ENCODE peak calls at places on chromosomes 11 and 22, in eight cellular contexts. One of them, this sample, is unnamed.

GRCh38 chr11:123448798-123449197 is 18.7 kb downstream of the GRAMD1B start:
- DNase-seq in tibial nerve: no peak
- DNase-seq in CD4-positive, alpha-beta T cell: no peak
- DNase-seq in A549: no peak
- DNase-seq in AG09309: no peak
- DNase-seq in activated CD8-positive, alpha-beta T cell treated with anti-CD3 and anti-CD28 coated beads for 36 hours: no peak
- DNase-seq in fibroblast of the aortic adventitia: no peak
- DNase-seq in RWPE1: no peak
- DNase-seq in this sample: no peak

GRCh38 chr11:47723041-47723440 is 7.9 kb upstream of the AGBL2 start:
- DNase-seq in AG09309: no peak
- DNase-seq in fibroblast of the aortic adventitia: no peak
- DNase-seq in tibial nerve: no peak
- DNase-seq in CD4-positive, alpha-beta T cell: no peak
- DNase-seq in RWPE1: no peak
- DNase-seq in A549: no peak
- DNase-seq in activated CD8-positive, alpha-beta T cell treated with anti-CD3 and anti-CD28 coated beads for 36 hours: no peak
- DNase-seq in this sample: no peak

GRCh38 chr11:102577723-102578122 is 47.2 kb upstream of the MMP7 start:
- DNase-seq in RWPE1: no peak
- DNase-seq in CD4-positive, alpha-beta T cell: no peak
- DNase-seq in AG09309: no peak
- DNase-seq in activated CD8-positive, alpha-beta T cell treated with anti-CD3 and anti-CD28 coated beads for 36 hours: no peak
- DNase-seq in tibial nerve: no peak
- DNase-seq in fibroblast of the aortic adventitia: no peak
- DNase-seq in A549: no peak
- DNase-seq in this sample: no peak

GRCh38 chr11:65295571-65296338 is 18.9 kb upstream of the CDC42EP2 start:
- DNase-seq in fibroblast of the aortic adventitia: no peak
- DNase-seq in A549: no peak
- DNase-seq in tibial nerve: no peak
- DNase-seq in AG09309: no peak
- DNase-seq in CD4-positive, alpha-beta T cell: no peak
- DNase-seq in activated CD8-positive, alpha-beta T cell treated with anti-CD3 and anti-CD28 coated beads for 36 hours: no peak
- DNase-seq in RWPE1: no peak
- DNase-seq in this sample: no peak

GRCh38 chr11:280762-281485 is 2.7 kb downstream of the NLRP6 start:
- DNase-seq in CD4-positive, alpha-beta T cell: no peak
- DNase-seq in tibial nerve: no peak
- DNase-seq in activated CD8-positive, alpha-beta T cell treated with anti-CD3 and anti-CD28 coated beads for 36 hours: peak
- DNase-seq in A549: no peak
- DNase-seq in RWPE1: no peak
- DNase-seq in fibroblast of the aortic adventitia: no peak
- DNase-seq in AG09309: no peak
- DNase-seq in this sample: no peak

GRCh38 chr11:34124885-34125668 is 19.6 kb downstream of the NAT10 start:
- DNase-seq in CD4-positive, alpha-beta T cell: no peak
- DNase-seq in fibroblast of the aortic adventitia: no peak
- DNase-seq in tibial nerve: no peak
- DNase-seq in RWPE1: no peak
- DNase-seq in activated CD8-positive, alpha-beta T cell treated with anti-CD3 and anti-CD28 coated beads for 36 hours: no peak
- DNase-seq in A549: no peak
- DNase-seq in AG09309: no peak
- DNase-seq in this sample: no peak

GRCh38 chr11:99199336-99199735 is 178.6 kb downstream of the CNTN5 start:
- DNase-seq in tibial nerve: no peak
- DNase-seq in A549: no peak
- DNase-seq in CD4-positive, alpha-beta T cell: no peak
- DNase-seq in fibroblast of the aortic adventitia: no peak
- DNase-seq in activated CD8-positive, alpha-beta T cell treated with anti-CD3 and anti-CD28 coated beads for 36 hours: no peak
- DNase-seq in AG09309: no peak
- DNase-seq in RWPE1: no peak
- DNase-seq in this sample: no peak

GRCh38 chr22:23088199-23088604 is 17.9 kb downstream of the GNAZ start:
- DNase-seq in fibroblast of the aortic adventitia: no peak
- DNase-seq in activated CD8-positive, alpha-beta T cell treated with anti-CD3 and anti-CD28 coated beads for 36 hours: peak
- DNase-seq in RWPE1: no peak
- DNase-seq in tibial nerve: no peak
- DNase-seq in AG09309: no peak
- DNase-seq in CD4-positive, alpha-beta T cell: no peak
- DNase-seq in A549: no peak
- DNase-seq in this sample: no peak

GRCh38 chr11:76776472-76776871 is 6.7 kb upstream of the TSKU start:
- DNase-seq in A549: no peak
- DNase-seq in AG09309: no peak
- DNase-seq in tibial nerve: no peak
- DNase-seq in CD4-positive, alpha-beta T cell: no peak
- DNase-seq in RWPE1: no peak
- DNase-seq in activated CD8-positive, alpha-beta T cell treated with anti-CD3 and anti-CD28 coated beads for 36 hours: no peak
- DNase-seq in fibroblast of the aortic adventitia: no peak
- DNase-seq in this sample: no peak

GRCh38 chr11:68750988-68751325 is 363 bp downstream of the TESMIN start:
- DNase-seq in activated CD8-positive, alpha-beta T cell treated with anti-CD3 and anti-CD28 coated beads for 36 hours: no peak
- DNase-seq in RWPE1: no peak
- DNase-seq in A549: no peak
- DNase-seq in tibial nerve: no peak
- DNase-seq in AG09309: no peak
- DNase-seq in CD4-positive, alpha-beta T cell: no peak
- DNase-seq in fibroblast of the aortic adventitia: no peak
- DNase-seq in this sample: no peak

GRCh38 chr22:44192098-44192810 is 11.5 kb downstream of the PARVG start:
- DNase-seq in tibial nerve: no peak
- DNase-seq in CD4-positive, alpha-beta T cell: peak
- DNase-seq in activated CD8-positive, alpha-beta T cell treated with anti-CD3 and anti-CD28 coated beads for 36 hours: peak
- DNase-seq in RWPE1: peak
- DNase-seq in fibroblast of the aortic adventitia: no peak
- DNase-seq in AG09309: no peak
- DNase-seq in A549: no peak
- DNase-seq in this sample: no peak

GRCh38 chr11:1226981-1227550 is 4.2 kb downstream of the MUC5B start:
- DNase-seq in fibroblast of the aortic adventitia: no peak
- DNase-seq in AG09309: no peak
- DNase-seq in CD4-positive, alpha-beta T cell: no peak
- DNase-seq in RWPE1: no peak
- DNase-seq in activated CD8-positive, alpha-beta T cell treated with anti-CD3 and anti-CD28 coated beads for 36 hours: no peak
- DNase-seq in A549: peak
- DNase-seq in tibial nerve: no peak
- DNase-seq in this sample: peak

GRCh38 chr22:16586991-16587390 is 5.6 kb downstream of the CCT8L2 start:
- DNase-seq in activated CD8-positive, alpha-beta T cell treated with anti-CD3 and anti-CD28 coated beads for 36 hours: no peak
- DNase-seq in RWPE1: no peak
- DNase-seq in A549: no peak
- DNase-seq in CD4-positive, alpha-beta T cell: no peak
- DNase-seq in tibial nerve: no peak
- DNase-seq in fibroblast of the aortic adventitia: no peak
- DNase-seq in AG09309: no peak
- DNase-seq in this sample: no peak

GRCh38 chr11:17506314-17506713 is 29.7 kb upstream of the ABCC8 start:
- DNase-seq in tibial nerve: no peak
- DNase-seq in activated CD8-positive, alpha-beta T cell treated with anti-CD3 and anti-CD28 coated beads for 36 hours: no peak
- DNase-seq in CD4-positive, alpha-beta T cell: no peak
- DNase-seq in AG09309: no peak
- DNase-seq in RWPE1: no peak
- DNase-seq in A549: no peak
- DNase-seq in fibroblast of the aortic adventitia: no peak
- DNase-seq in this sample: no peak

GRCh38 chr11:32893091-32893946 is 708 bp downstream of the QSER1 start:
- DNase-seq in tibial nerve: peak
- DNase-seq in RWPE1: peak
- DNase-seq in activated CD8-positive, alpha-beta T cell treated with anti-CD3 and anti-CD28 coated beads for 36 hours: peak
- DNase-seq in fibroblast of the aortic adventitia: peak
- DNase-seq in CD4-positive, alpha-beta T cell: peak
- DNase-seq in AG09309: no peak
- DNase-seq in A549: peak
- DNase-seq in this sample: peak

GRCh38 chr22:39493759-39494158 is 8.3 kb upstream of the MIEF1 start:
- DNase-seq in RWPE1: no peak
- DNase-seq in activated CD8-positive, alpha-beta T cell treated with anti-CD3 and anti-CD28 coated beads for 36 hours: no peak
- DNase-seq in CD4-positive, alpha-beta T cell: no peak
- DNase-seq in fibroblast of the aortic adventitia: peak
- DNase-seq in AG09309: peak
- DNase-seq in A549: no peak
- DNase-seq in tibial nerve: no peak
- DNase-seq in this sample: no peak

GRCh38 chr11:128686745-128687177 is 7.1 kb upstream of the FLI1 start:
- DNase-seq in AG09309: no peak
- DNase-seq in tibial nerve: no peak
- DNase-seq in activated CD8-positive, alpha-beta T cell treated with anti-CD3 and anti-CD28 coated beads for 36 hours: peak
- DNase-seq in A549: no peak
- DNase-seq in RWPE1: peak
- DNase-seq in CD4-positive, alpha-beta T cell: no peak
- DNase-seq in fibroblast of the aortic adventitia: peak
- DNase-seq in this sample: peak

GRCh38 chr11:101914349-101914736 is 467 bp upstream of the CEP126 start:
- DNase-seq in activated CD8-positive, alpha-beta T cell treated with anti-CD3 and anti-CD28 coated beads for 36 hours: no peak
- DNase-seq in A549: no peak
- DNase-seq in AG09309: peak
- DNase-seq in fibroblast of the aortic adventitia: peak
- DNase-seq in tibial nerve: peak
- DNase-seq in CD4-positive, alpha-beta T cell: no peak
- DNase-seq in RWPE1: no peak
- DNase-seq in this sample: no peak

GRCh38 chr11:36425593-36426206 is 84.4 kb downstream of the TRAF6 start:
- DNase-seq in activated CD8-positive, alpha-beta T cell treated with anti-CD3 and anti-CD28 coated beads for 36 hours: no peak
- DNase-seq in A549: no peak
- DNase-seq in CD4-positive, alpha-beta T cell: no peak
- DNase-seq in AG09309: no peak
- DNase-seq in fibroblast of the aortic adventitia: no peak
- DNase-seq in tibial nerve: no peak
- DNase-seq in RWPE1: no peak
- DNase-seq in this sample: no peak

GRCh38 chr11:78313898-78314297 is 103.7 kb downstream of the GAB2 start:
- DNase-seq in tibial nerve: no peak
- DNase-seq in CD4-positive, alpha-beta T cell: no peak
- DNase-seq in A549: no peak
- DNase-seq in fibroblast of the aortic adventitia: no peak
- DNase-seq in AG09309: no peak
- DNase-seq in RWPE1: no peak
- DNase-seq in activated CD8-positive, alpha-beta T cell treated with anti-CD3 and anti-CD28 coated beads for 36 hours: no peak
- DNase-seq in this sample: no peak

GRCh38 chr11:107819361-107820014 is 39.1 kb downstream of the SLC35F2 start:
- DNase-seq in A549: no peak
- DNase-seq in AG09309: no peak
- DNase-seq in CD4-positive, alpha-beta T cell: no peak
- DNase-seq in tibial nerve: no peak
- DNase-seq in RWPE1: peak
- DNase-seq in activated CD8-positive, alpha-beta T cell treated with anti-CD3 and anti-CD28 coated beads for 36 hours: no peak
- DNase-seq in fibroblast of the aortic adventitia: peak
- DNase-seq in this sample: no peak

GRCh38 chr11:67113231-67113721 is 5.8 kb upstream of the KDM2A start:
- DNase-seq in A549: no peak
- DNase-seq in CD4-positive, alpha-beta T cell: no peak
- DNase-seq in RWPE1: no peak
- DNase-seq in AG09309: no peak
- DNase-seq in tibial nerve: no peak
- DNase-seq in activated CD8-positive, alpha-beta T cell treated with anti-CD3 and anti-CD28 coated beads for 36 hours: peak
- DNase-seq in fibroblast of the aortic adventitia: no peak
- DNase-seq in this sample: no peak

GRCh38 chr11:133977067-133977681 is 20.4 kb upstream of the IGSF9B start:
- DNase-seq in fibroblast of the aortic adventitia: no peak
- DNase-seq in tibial nerve: no peak
- DNase-seq in RWPE1: no peak
- DNase-seq in AG09309: no peak
- DNase-seq in CD4-positive, alpha-beta T cell: no peak
- DNase-seq in A549: no peak
- DNase-seq in activated CD8-positive, alpha-beta T cell treated with anti-CD3 and anti-CD28 coated beads for 36 hours: peak
- DNase-seq in this sample: no peak

GRCh38 chr11:117144477-117145392 is 648 bp downstream of the PAFAH1B2 start:
- DNase-seq in activated CD8-positive, alpha-beta T cell treated with anti-CD3 and anti-CD28 coated beads for 36 hours: peak
- DNase-seq in AG09309: no peak
- DNase-seq in fibroblast of the aortic adventitia: peak
- DNase-seq in A549: peak
- DNase-seq in CD4-positive, alpha-beta T cell: no peak
- DNase-seq in RWPE1: peak
- DNase-seq in tibial nerve: peak
- DNase-seq in this sample: peak

GRCh38 chr11:35337919-35338316 is 81.4 kb downstream of the SLC1A2 start:
- DNase-seq in fibroblast of the aortic adventitia: no peak
- DNase-seq in A549: no peak
- DNase-seq in AG09309: no peak
- DNase-seq in RWPE1: no peak
- DNase-seq in CD4-positive, alpha-beta T cell: no peak
- DNase-seq in activated CD8-positive, alpha-beta T cell treated with anti-CD3 and anti-CD28 coated beads for 36 hours: no peak
- DNase-seq in tibial nerve: no peak
- DNase-seq in this sample: no peak
- TF ChIP-seq CTCF in fibroblast of the aortic adventitia: no peak
- TF ChIP-seq CTCF in A549: no peak
- TF ChIP-seq CTCF in AG09309: no peak
- TF ChIP-seq CTCF in RWPE1: no peak
- TF ChIP-seq CTCF in CD4-positive, alpha-beta T cell: no peak
- TF ChIP-seq CTCF in activated CD8-positive, alpha-beta T cell treated with anti-CD3 and anti-CD28 coated beads for 36 hours: no peak
- TF ChIP-seq CTCF in tibial nerve: no peak
- TF ChIP-seq CTCF in this sample: no peak

GRCh38 chr22:27551402-27551801 is 250.2 kb downstream of the MN1 start:
- DNase-seq in activated CD8-positive, alpha-beta T cell treated with anti-CD3 and anti-CD28 coated beads for 36 hours: no peak
- DNase-seq in tibial nerve: no peak
- DNase-seq in CD4-positive, alpha-beta T cell: no peak
- DNase-seq in A549: no peak
- DNase-seq in RWPE1: no peak
- DNase-seq in AG09309: no peak
- DNase-seq in fibroblast of the aortic adventitia: no peak
- DNase-seq in this sample: no peak
- TF ChIP-seq CTCF in activated CD8-positive, alpha-beta T cell treated with anti-CD3 and anti-CD28 coated beads for 36 hours: no peak
- TF ChIP-seq CTCF in tibial nerve: no peak
- TF ChIP-seq CTCF in CD4-positive, alpha-beta T cell: no peak
- TF ChIP-seq CTCF in A549: no peak
- TF ChIP-seq CTCF in RWPE1: no peak
- TF ChIP-seq CTCF in AG09309: no peak
- TF ChIP-seq CTCF in fibroblast of the aortic adventitia: no peak
- TF ChIP-seq CTCF in this sample: no peak

GRCh38 chr22:29813563-29813962 is 24.5 kb downstream of the ASCC2 start:
- DNase-seq in CD4-positive, alpha-beta T cell: no peak
- DNase-seq in activated CD8-positive, alpha-beta T cell treated with anti-CD3 and anti-CD28 coated beads for 36 hours: no peak
- DNase-seq in A549: peak
- DNase-seq in AG09309: no peak
- DNase-seq in fibroblast of the aortic adventitia: no peak
- DNase-seq in tibial nerve: no peak
- DNase-seq in RWPE1: peak
- DNase-seq in this sample: no peak
- TF ChIP-seq CTCF in CD4-positive, alpha-beta T cell: no peak
- TF ChIP-seq CTCF in activated CD8-positive, alpha-beta T cell treated with anti-CD3 and anti-CD28 coated beads for 36 hours: no peak
- TF ChIP-seq CTCF in A549: no peak
- TF ChIP-seq CTCF in AG09309: no peak
- TF ChIP-seq CTCF in fibroblast of the aortic adventitia: peak
- TF ChIP-seq CTCF in tibial nerve: no peak
- TF ChIP-seq CTCF in RWPE1: no peak
- TF ChIP-seq CTCF in this sample: no peak

GRCh38 chr11:104036603-104037394 is at the start of gene DDI1:
- DNase-seq in A549: no peak
- DNase-seq in RWPE1: no peak
- DNase-seq in activated CD8-positive, alpha-beta T cell treated with anti-CD3 and anti-CD28 coated beads for 36 hours: no peak
- DNase-seq in fibroblast of the aortic adventitia: no peak
- DNase-seq in CD4-positive, alpha-beta T cell: no peak
- DNase-seq in tibial nerve: no peak
- DNase-seq in AG09309: no peak
- DNase-seq in this sample: no peak

GRCh38 chr11:104043678-104044239 is 7.3 kb downstream of the DDI1 start:
- DNase-seq in A549: no peak
- DNase-seq in RWPE1: no peak
- DNase-seq in CD4-positive, alpha-beta T cell: no peak
- DNase-seq in tibial nerve: no peak
- DNase-seq in fibroblast of the aortic adventitia: peak
- DNase-seq in activated CD8-positive, alpha-beta T cell treated with anti-CD3 and anti-CD28 coated beads for 36 hours: no peak
- DNase-seq in AG09309: no peak
- DNase-seq in this sample: no peak

GRCh38 chr11:104043137-104043536 is 6.7 kb downstream of the DDI1 start:
- DNase-seq in CD4-positive, alpha-beta T cell: no peak
- DNase-seq in activated CD8-positive, alpha-beta T cell treated with anti-CD3 and anti-CD28 coated beads for 36 hours: no peak
- DNase-seq in tibial nerve: no peak
- DNase-seq in fibroblast of the aortic adventitia: peak
- DNase-seq in A549: no peak
- DNase-seq in AG09309: no peak
- DNase-seq in RWPE1: no peak
- DNase-seq in this sample: no peak

GRCh38 chr11:104041792-104042191 is 5.4 kb downstream of the DDI1 start:
- DNase-seq in RWPE1: no peak
- DNase-seq in activated CD8-positive, alpha-beta T cell treated with anti-CD3 and anti-CD28 coated beads for 36 hours: no peak
- DNase-seq in tibial nerve: no peak
- DNase-seq in A549: no peak
- DNase-seq in CD4-positive, alpha-beta T cell: no peak
- DNase-seq in fibroblast of the aortic adventitia: no peak
- DNase-seq in AG09309: no peak
- DNase-seq in this sample: no peak
- TF ChIP-seq CTCF in RWPE1: no peak
- TF ChIP-seq CTCF in activated CD8-positive, alpha-beta T cell treated with anti-CD3 and anti-CD28 coated beads for 36 hours: no peak
- TF ChIP-seq CTCF in tibial nerve: no peak
- TF ChIP-seq CTCF in A549: no peak
- TF ChIP-seq CTCF in CD4-positive, alpha-beta T cell: no peak
- TF ChIP-seq CTCF in fibroblast of the aortic adventitia: no peak
- TF ChIP-seq CTCF in AG09309: no peak
- TF ChIP-seq CTCF in this sample: no peak

This sample was measured in endothelial cell.